ENCODE peak calls at places on chromosomes 7 and 10, in eight cellular contexts. A is IMR-90, N is heart left ventricle, U is upper lobe of left lung, J is prostate gland, H is sigmoid colon, D is Peyer's patch, I is H1. B is an unnamed sample.

GRCh38 chr10:62437696-62438095 is 63.5 kb downstream of the ZNF365 start:
- DNase-seq in A (peak; percentile 82), N (no peak), U (no peak), J (peak; percentile 22), H (no peak), D (no peak), I (no peak), B (no peak)

GRCh38 chr10:80046629-80047441 is 31.6 kb upstream of the TMEM254 start:
- DNase-seq in A (peak; percentile 50), N (peak; percentile 76), U (peak; percentile 85), J (peak; percentile 73), H (peak; percentile 79), D (peak; percentile 90), I (peak; percentile 94), B (peak; percentile 92)

GRCh38 chr7:24825931-24826661 is 68.8 kb upstream of the GSDME start:
- DNase-seq in A (peak; percentile 63), N (no peak), U (peak; percentile 54), J (no peak), H (no peak), D (peak; percentile 86), I (no peak), B (no peak)

GRCh38 chr7:134852626-134853025 is 73.2 kb downstream of the CALD1 start:
- DNase-seq in A (no peak), N (no peak), U (no peak), J (peak; percentile 65), H (no peak), D (no peak), I (no peak), B (no peak)

GRCh38 chr10:100653957-100654834 is 91.2 kb upstream of the PAX2 start:
- DNase-seq in A (no peak), N (no peak), U (no peak), J (no peak), H (no peak), D (no peak), I (peak; percentile 66), B (peak; percentile 68)

GRCh38 chr7:105339404-105340316 is 49.1 kb downstream of the SRPK2 start:
- DNase-seq in A (no peak), N (no peak), U (no peak), J (no peak), H (no peak), D (no peak), I (peak; percentile 43), B (no peak)

GRCh38 chr10:33287112-33287511 is 47.4 kb downstream of the NRP1 start:
- DNase-seq in A (no peak), N (no peak), U (no peak), J (no peak), H (no peak), D (no peak), I (no peak), B (no peak)

GRCh38 chr10:24196426-24197039 is 12.4 kb upstream of the KIAA1217 start:
- DNase-seq in A (peak; percentile 59), N (peak; percentile 77), U (peak; percentile 77), J (peak; percentile 82), H (peak; percentile 81), D (peak; percentile 85), I (peak; percentile 94), B (no peak)

GRCh38 chr10:63346015-63346441 is 119.7 kb downstream of the JMJD1C start:
- DNase-seq in A (peak; percentile 59), N (no peak), U (no peak), J (no peak), H (no peak), D (no peak), I (no peak), B (no peak)

GRCh38 chr7:98988641-98989040 is 110.3 kb downstream of the TRRAP start:
- DNase-seq in A (no peak), N (no peak), U (no peak), J (no peak), H (peak; percentile 57), D (no peak), I (no peak), B (peak; percentile 47)

GRCh38 chr7:116588641-116589594 is 64.1 kb downstream of the CAV1 start:
- DNase-seq in A (peak; percentile 81), N (no peak), U (no peak), J (peak; percentile 33), H (no peak), D (no peak), I (no peak), B (no peak)

GRCh38 chr7:121545418-121545817 is 149.3 kb upstream of the FAM3C start:
- DNase-seq in A (no peak), N (no peak), U (no peak), J (no peak), H (no peak), D (no peak), I (no peak), B (no peak)

GRCh38 chr7:109967401-109967800 is 1123.5 kb upstream of the LRRN3 start:
- DNase-seq in A (no peak), N (no peak), U (no peak), J (no peak), H (no peak), D (no peak), I (no peak), B (no peak)

GRCh38 chr10:94092848-94093247 is 99.1 kb downstream of the PLCE1 start:
- DNase-seq in A (peak; percentile 25), N (no peak), U (no peak), J (no peak), H (no peak), D (no peak), I (no peak), B (no peak)

GRCh38 chr10:30803901-30804322 is 174.4 kb upstream of the LYZL2 start:
- DNase-seq in A (peak; percentile 68), N (no peak), U (no peak), J (peak; percentile 50), H (peak; percentile 90), D (peak; percentile 56), I (no peak), B (peak; percentile 33)

GRCh38 chr10:33291053-33291592 is 43.3 kb downstream of the NRP1 start:
- DNase-seq in A (peak; percentile 87), N (no peak), U (no peak), J (no peak), H (no peak), D (no peak), I (no peak), B (no peak)

GRCh38 chr10:127277063-127277462 is 80.7 kb upstream of the INSYN2A start:
- DNase-seq in A (peak; percentile 31), N (no peak), U (no peak), J (no peak), H (no peak), D (no peak), I (no peak), B (no peak)

DNA sequence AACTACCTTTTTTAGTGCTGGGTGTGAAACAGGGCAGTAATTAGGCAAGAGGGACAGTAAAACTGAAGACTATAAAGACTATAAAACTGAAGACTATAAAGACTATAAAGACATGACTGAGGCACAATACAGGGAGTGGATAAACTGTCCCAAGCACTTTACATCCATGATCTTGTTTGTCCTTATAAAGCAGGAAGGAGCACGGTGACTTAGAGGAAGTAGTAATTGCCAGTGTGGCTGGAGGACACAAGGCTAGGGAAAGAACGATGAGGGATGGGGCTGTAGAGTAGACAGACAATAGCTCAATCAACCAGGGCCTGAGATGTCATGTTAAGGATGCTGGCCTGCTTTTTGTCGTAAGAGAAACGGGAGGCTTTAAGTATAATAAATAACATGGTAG is 26.0 kb downstream of the DNAJC12 start:
- DNase-seq in A (no peak), N (no peak), U (no peak), J (no peak), H (no peak), D (no peak), I (no peak), B (no peak)
- TF ChIP-seq POLR2A in A (no peak), N (no peak), U (no peak), J (no peak), H (no peak), D (no peak), I (no peak), B (no peak)

DNA sequence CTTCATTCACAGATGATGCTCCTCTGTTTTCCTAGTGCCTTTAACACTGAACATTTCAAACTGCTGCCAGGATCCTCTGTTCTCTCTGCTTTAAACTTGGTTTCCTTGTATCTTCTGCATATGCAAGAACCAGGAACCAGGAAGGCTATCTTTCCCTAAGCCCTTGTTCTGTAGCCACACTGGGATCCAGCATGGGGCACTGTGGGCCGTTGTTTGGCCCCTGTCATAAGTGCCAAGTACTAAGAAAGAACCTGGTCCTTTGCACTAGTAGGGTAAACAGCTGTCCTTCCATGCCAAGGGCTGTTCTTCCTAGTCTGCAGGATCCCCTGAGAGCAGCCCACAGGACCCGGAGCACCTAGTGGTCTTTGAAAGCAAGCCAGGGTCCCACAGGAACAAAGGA is 49.0 kb upstream of the TRIM8 start:
- DNase-seq in A (no peak), N (no peak), U (no peak), J (no peak), H (peak; percentile 72), D (no peak), I (no peak), B (no peak)
- H3K4me1 ChIP-seq in A (peaks cover 23% of the 10 kb centered on the region), N (peaks cover 43% of the 10 kb centered on the region), U (peaks cover 41% of the 10 kb centered on the region), J (no peaks in the 10 kb centered on the region), H (no peaks in the 10 kb centered on the region), D (peaks cover 13% of the 10 kb centered on the region), I (no peaks in the 10 kb centered on the region), B (peaks cover 17% of the 10 kb centered on the region)

GRCh38 chr10:78212134-78212785 is 178.6 kb downstream of the RPS24 start:
- DNase-seq in A (no peak), N (peak; percentile 49), U (no peak), J (no peak), H (peak; percentile 81), D (no peak), I (no peak), B (no peak)

GRCh38 chr10:78212786-78213175 is 179.1 kb downstream of the RPS24 start:
- DNase-seq in A (no peak), N (no peak), U (no peak), J (no peak), H (no peak), D (no peak), I (no peak), B (no peak)

GRCh38 chr10:78210976-78211375 is 177.3 kb downstream of the RPS24 start:
- DNase-seq in A (no peak), N (no peak), U (no peak), J (no peak), H (no peak), D (no peak), I (no peak), B (peak; percentile 63)

GRCh38 chr10:78210548-78210947 is 176.9 kb downstream of the RPS24 start:
- DNase-seq in A (no peak), N (no peak), U (no peak), J (no peak), H (no peak), D (no peak), I (no peak), B (peak; percentile 16)

GRCh38 chr10:78211476-78212110 is 177.9 kb downstream of the RPS24 start:
- DNase-seq in A (peak; percentile 67), N (no peak), U (no peak), J (peak; percentile 25), H (no peak), D (no peak), I (no peak), B (peak; percentile 56)
- TF ChIP-seq CTCF in A (peak; percentile 81), N (peak; percentile 66), U (peak; percentile 10), J (peak; percentile 64), H (peak; percentile 37), D (no peak), I (peak; percentile 53), B (peak; percentile 51)

DNA sequence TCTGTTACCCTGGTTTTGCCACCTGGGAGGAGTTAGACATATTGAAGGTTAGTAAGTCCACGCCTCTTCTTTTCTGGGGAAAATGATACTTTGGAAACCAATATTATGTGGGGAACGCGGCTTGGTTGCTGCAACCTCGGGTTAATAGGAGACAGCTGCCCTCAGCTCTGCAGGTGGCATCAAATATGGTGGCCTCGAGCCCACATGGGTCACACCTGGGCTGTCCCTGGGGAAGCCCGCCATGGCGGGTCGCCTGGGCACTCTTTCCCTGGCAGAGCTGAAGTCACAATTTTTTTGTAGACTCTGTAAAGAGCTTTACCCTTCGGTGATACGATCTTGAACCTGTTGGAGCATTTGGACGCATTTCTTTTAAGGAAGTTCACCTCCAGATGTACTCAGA is 2.5 kb downstream of the PFKP start:
- DNase-seq in A (no peak), N (no peak), U (no peak), J (no peak), H (no peak), D (no peak), I (no peak), B (no peak)
- TF ChIP-seq POLR2A in A (no peak), N (no peak), U (no peak), J (no peak), H (no peak), D (no peak), I (no peak), B (no peak)